ENCODE peak calls at places on chromosomes 7 and 10, in eight cellular contexts. One of them, this sample, is unnamed.

GRCh38 chr10:125694874-125695273 is 11.9 kb upstream of the TEX36 start:
- DNase-seq in HepG2: no peak
- DNase-seq in stimulated activated CD8-positive, alpha-beta memory T cell treated with anti-CD3 and anti-CD28 coated beads, Interleukin-15, amount 100 ng/mL, for 1 hour: no peak
- DNase-seq in HEK293T: no peak
- DNase-seq in non-pigmented ciliary epithelial cell: peak
- DNase-seq in epithelial cell of esophagus: peak
- DNase-seq in pancreas: no peak
- DNase-seq in T-cell: no peak
- DNase-seq in this sample: peak

GRCh38 chr10:132036887-132037675 is 28.7 kb upstream of the JAKMIP3 start:
- DNase-seq in HepG2: no peak
- DNase-seq in stimulated activated CD8-positive, alpha-beta memory T cell treated with anti-CD3 and anti-CD28 coated beads, Interleukin-15, amount 100 ng/mL, for 1 hour: no peak
- DNase-seq in HEK293T: peak
- DNase-seq in non-pigmented ciliary epithelial cell: no peak
- DNase-seq in epithelial cell of esophagus: peak
- DNase-seq in pancreas: peak
- DNase-seq in T-cell: no peak
- DNase-seq in this sample: no peak

GRCh38 chr7:66183700-66184099 is 21.4 kb upstream of the TPST1 start:
- DNase-seq in HepG2: no peak
- DNase-seq in stimulated activated CD8-positive, alpha-beta memory T cell treated with anti-CD3 and anti-CD28 coated beads, Interleukin-15, amount 100 ng/mL, for 1 hour: no peak
- DNase-seq in HEK293T: no peak
- DNase-seq in non-pigmented ciliary epithelial cell: peak
- DNase-seq in epithelial cell of esophagus: peak
- DNase-seq in pancreas: no peak
- DNase-seq in T-cell: no peak
- DNase-seq in this sample: peak

GRCh38 chr7:87347207-87347606 is 1.7 kb downstream of the CROT start:
- DNase-seq in HepG2: no peak
- DNase-seq in stimulated activated CD8-positive, alpha-beta memory T cell treated with anti-CD3 and anti-CD28 coated beads, Interleukin-15, amount 100 ng/mL, for 1 hour: no peak
- DNase-seq in HEK293T: no peak
- DNase-seq in non-pigmented ciliary epithelial cell: no peak
- DNase-seq in epithelial cell of esophagus: no peak
- DNase-seq in pancreas: no peak
- DNase-seq in T-cell: no peak
- DNase-seq in this sample: no peak

GRCh38 chr10:72851524-72851923 is 42.0 kb upstream of the OIT3 start:
- DNase-seq in HepG2: no peak
- DNase-seq in stimulated activated CD8-positive, alpha-beta memory T cell treated with anti-CD3 and anti-CD28 coated beads, Interleukin-15, amount 100 ng/mL, for 1 hour: no peak
- DNase-seq in HEK293T: no peak
- DNase-seq in non-pigmented ciliary epithelial cell: no peak
- DNase-seq in epithelial cell of esophagus: no peak
- DNase-seq in pancreas: no peak
- DNase-seq in T-cell: no peak
- DNase-seq in this sample: no peak

GRCh38 chr10:110774069-110775021 is 97.4 kb upstream of the PDCD4 start:
- DNase-seq in HepG2: peak
- DNase-seq in stimulated activated CD8-positive, alpha-beta memory T cell treated with anti-CD3 and anti-CD28 coated beads, Interleukin-15, amount 100 ng/mL, for 1 hour: no peak
- DNase-seq in HEK293T: no peak
- DNase-seq in non-pigmented ciliary epithelial cell: peak
- DNase-seq in epithelial cell of esophagus: peak
- DNase-seq in pancreas: no peak
- DNase-seq in T-cell: no peak
- DNase-seq in this sample: peak

GRCh38 chr7:7504910-7505704 is 30.6 kb downstream of the COL28A1 start:
- DNase-seq in HepG2: no peak
- DNase-seq in stimulated activated CD8-positive, alpha-beta memory T cell treated with anti-CD3 and anti-CD28 coated beads, Interleukin-15, amount 100 ng/mL, for 1 hour: no peak
- DNase-seq in HEK293T: no peak
- DNase-seq in non-pigmented ciliary epithelial cell: no peak
- DNase-seq in epithelial cell of esophagus: no peak
- DNase-seq in pancreas: no peak
- DNase-seq in T-cell: no peak
- DNase-seq in this sample: no peak

GRCh38 chr7:100211342-100211780 is 8.4 kb upstream of the PVRIG start:
- DNase-seq in HepG2: no peak
- DNase-seq in stimulated activated CD8-positive, alpha-beta memory T cell treated with anti-CD3 and anti-CD28 coated beads, Interleukin-15, amount 100 ng/mL, for 1 hour: no peak
- DNase-seq in HEK293T: no peak
- DNase-seq in non-pigmented ciliary epithelial cell: no peak
- DNase-seq in epithelial cell of esophagus: no peak
- DNase-seq in pancreas: no peak
- DNase-seq in T-cell: peak
- DNase-seq in this sample: no peak

GRCh38 chr10:22481687-22482539 is 136.6 kb downstream of the SPAG6 start:
- DNase-seq in HepG2: no peak
- DNase-seq in stimulated activated CD8-positive, alpha-beta memory T cell treated with anti-CD3 and anti-CD28 coated beads, Interleukin-15, amount 100 ng/mL, for 1 hour: no peak
- DNase-seq in HEK293T: no peak
- DNase-seq in non-pigmented ciliary epithelial cell: no peak
- DNase-seq in epithelial cell of esophagus: peak
- DNase-seq in pancreas: no peak
- DNase-seq in T-cell: no peak
- DNase-seq in this sample: peak

GRCh38 chr10:29957887-29958330 is 101.5 kb downstream of the JCAD start:
- DNase-seq in HepG2: no peak
- DNase-seq in stimulated activated CD8-positive, alpha-beta memory T cell treated with anti-CD3 and anti-CD28 coated beads, Interleukin-15, amount 100 ng/mL, for 1 hour: no peak
- DNase-seq in HEK293T: no peak
- DNase-seq in non-pigmented ciliary epithelial cell: no peak
- DNase-seq in epithelial cell of esophagus: peak
- DNase-seq in pancreas: peak
- DNase-seq in T-cell: no peak
- DNase-seq in this sample: no peak

GRCh38 chr7:147765301-147765700 is 825.3 kb upstream of the C7orf33 start:
- DNase-seq in HepG2: no peak
- DNase-seq in stimulated activated CD8-positive, alpha-beta memory T cell treated with anti-CD3 and anti-CD28 coated beads, Interleukin-15, amount 100 ng/mL, for 1 hour: no peak
- DNase-seq in HEK293T: no peak
- DNase-seq in non-pigmented ciliary epithelial cell: no peak
- DNase-seq in epithelial cell of esophagus: no peak
- DNase-seq in pancreas: no peak
- DNase-seq in T-cell: no peak
- DNase-seq in this sample: no peak

GRCh38 chr10:18886102-18886501 is 162.5 kb upstream of the MALRD1 start:
- DNase-seq in HepG2: no peak
- DNase-seq in stimulated activated CD8-positive, alpha-beta memory T cell treated with anti-CD3 and anti-CD28 coated beads, Interleukin-15, amount 100 ng/mL, for 1 hour: no peak
- DNase-seq in HEK293T: peak
- DNase-seq in non-pigmented ciliary epithelial cell: peak
- DNase-seq in epithelial cell of esophagus: no peak
- DNase-seq in pancreas: no peak
- DNase-seq in T-cell: no peak
- DNase-seq in this sample: no peak

GRCh38 chr7:132869166-132869861 is 212.6 kb downstream of the CHCHD3 start:
- DNase-seq in HepG2: no peak
- DNase-seq in stimulated activated CD8-positive, alpha-beta memory T cell treated with anti-CD3 and anti-CD28 coated beads, Interleukin-15, amount 100 ng/mL, for 1 hour: no peak
- DNase-seq in HEK293T: no peak
- DNase-seq in non-pigmented ciliary epithelial cell: no peak
- DNase-seq in epithelial cell of esophagus: no peak
- DNase-seq in pancreas: no peak
- DNase-seq in T-cell: no peak
- DNase-seq in this sample: no peak

GRCh38 chr10:86630079-86630478 is 24.3 kb upstream of the OPN4 start:
- DNase-seq in HepG2: no peak
- DNase-seq in stimulated activated CD8-positive, alpha-beta memory T cell treated with anti-CD3 and anti-CD28 coated beads, Interleukin-15, amount 100 ng/mL, for 1 hour: no peak
- DNase-seq in HEK293T: no peak
- DNase-seq in non-pigmented ciliary epithelial cell: no peak
- DNase-seq in epithelial cell of esophagus: no peak
- DNase-seq in pancreas: no peak
- DNase-seq in T-cell: no peak
- DNase-seq in this sample: no peak

GRCh38 chr7:149838992-149839408 is 825 bp downstream of the ZNF862 start:
- DNase-seq in HepG2: no peak
- DNase-seq in stimulated activated CD8-positive, alpha-beta memory T cell treated with anti-CD3 and anti-CD28 coated beads, Interleukin-15, amount 100 ng/mL, for 1 hour: no peak
- DNase-seq in HEK293T: no peak
- DNase-seq in non-pigmented ciliary epithelial cell: no peak
- DNase-seq in epithelial cell of esophagus: peak
- DNase-seq in pancreas: no peak
- DNase-seq in T-cell: no peak
- DNase-seq in this sample: no peak

This sample was measured in H54.